ENCODE peak calls at places on chromosome 3, in four cellular contexts. G is brain microvascular endothelial cell, Z is astrocyte of the spinal cord, M is breast epithelium. C is an unnamed sample.

GRCh38 chr3:65635661-65636060 is 403.1 kb downstream of the MAGI1 start:
- DNase-seq in G (no peak), Z (no peak), M (no peak), C (no peak)

GRCh38 chr3:124420392-124420791 is 309.9 kb upstream of the UMPS start:
- DNase-seq in G (no peak), Z (no peak), M (no peak), C (no peak)

GRCh38 chr3:42851228-42851834 is 24.3 kb downstream of the CYP8B1 start:
- DNase-seq in G (no peak), Z (no peak), M (no peak), C (no peak)

GRCh38 chr3:184388936-184389230 is 9.0 kb downstream of the CHRD start:
- DNase-seq in G (no peak), Z (no peak), M (no peak), C (no peak)

GRCh38 chr3:71310595-71311319 is 272.8 kb downstream of the FOXP1 start:
- DNase-seq in G (peak), Z (peak), M (no peak), C (no peak)

GRCh38 chr3:61979645-61980430 is 393.5 kb downstream of the FEZF2 start:
- DNase-seq in G (no peak), Z (no peak), M (no peak), C (no peak)

GRCh38 chr3:176469694-176470205 is 727.5 kb downstream of the TBL1XR1 start:
- DNase-seq in G (peak), Z (peak), M (no peak), C (no peak)

GRCh38 chr3:140736863-140737460 is 59.1 kb downstream of the TRIM42 start:
- DNase-seq in G (peak), Z (peak), M (no peak), C (peak)

GRCh38 chr3:128736598-128736997 is 10.6 kb downstream of the RAB7A start:
- DNase-seq in G (no peak), Z (no peak), M (no peak), C (no peak)

GRCh38 chr3:10340476-10340875 is 19.6 kb upstream of the SEC13 start:
- DNase-seq in G (no peak), Z (no peak), M (no peak), C (no peak)

GRCh38 chr3:71784201-71784913 is 591 bp downstream of the PROK2 start:
- DNase-seq in G (no peak), Z (no peak), M (no peak), C (no peak)

GRCh38 chr3:101998256-101998926 is 149.1 kb downstream of the NFKBIZ start:
- DNase-seq in G (no peak), Z (peak), M (no peak), C (no peak)

GRCh38 chr3:110419571-110419970 is 652.0 kb upstream of the NECTIN3 start:
- DNase-seq in G (no peak), Z (peak), M (no peak), C (no peak)

GRCh38 chr3:190041333-190042041 is 79.2 kb downstream of the P3H2 start:
- DNase-seq in G (no peak), Z (no peak), M (no peak), C (peak)

GRCh38 chr3:186826316-186826977 is 16.1 kb upstream of the ADIPOQ start:
- DNase-seq in G (no peak), Z (no peak), M (no peak), C (peak)

GRCh38 chr3:120743556-120744195 is 1.1 kb downstream of the GTF2E1 start:
- DNase-seq in G (no peak), Z (no peak), M (no peak), C (no peak)

GRCh38 chr3:46495901-46496456 is 1.8 kb upstream of the RTP3 start:
- DNase-seq in G (peak), Z (peak), M (no peak), C (no peak)

GRCh38 chr3:63791974-63792373 is 27.1 kb upstream of the C3orf49 start:
- DNase-seq in G (peak), Z (peak), M (no peak), C (peak)

GRCh38 chr3:112582242-112582874 is 20.5 kb downstream of the SLC35A5 start:
- DNase-seq in G (peak), Z (peak), M (no peak), C (peak)

GRCh38 chr3:158532099-158532734 is 38.8 kb upstream of the MLF1 start:
- DNase-seq in G (peak), Z (peak), M (no peak), C (peak)

GRCh38 chr3:69770976-69771634 is 31.8 kb downstream of the MITF start:
- DNase-seq in G (no peak), Z (no peak), M (no peak), C (no peak)

GRCh38 chr3:78507196-78507984 is 1260.4 kb downstream of the ROBO1 start:
- DNase-seq in G (no peak), Z (no peak), M (no peak), C (no peak)

GRCh38 chr3:175413926-175414325 is 554.8 kb downstream of the NAALADL2 start:
- DNase-seq in G (no peak), Z (peak), M (no peak), C (no peak)

GRCh38 chr3:150761831-150762661 is 923 bp downstream of the SIAH2 start:
- DNase-seq in G (peak), Z (peak), M (no peak), C (peak)

GRCh38 chr3:173275740-173276139 is 121.8 kb upstream of the NLGN1 start:
- DNase-seq in G (no peak), Z (no peak), M (no peak), C (peak)
- TF ChIP-seq CTCF in G (no peak), Z (no peak), M (no peak), C (peak)

GRCh38 chr3:194485471-194485875 is 1.3 kb downstream of the ATP13A3 start:
- DNase-seq in G (no peak), Z (peak), M (no peak), C (no peak)

GRCh38 chr3:194483850-194484249 is 3.0 kb downstream of the ATP13A3 start:
- DNase-seq in G (no peak), Z (no peak), M (no peak), C (no peak)

GRCh38 chr3:194485876-194486539 is 794 bp downstream of the ATP13A3 start:
- DNase-seq in G (no peak), Z (no peak), M (no peak), C (peak)

GRCh38 chr3:194486540-194487288 is at the start of gene ATP13A3:
- DNase-seq in G (peak), Z (peak), M (peak), C (peak)

GRCh38 chr3:194484614-194485013 is 2.2 kb downstream of the ATP13A3 start:
- DNase-seq in G (no peak), Z (no peak), M (no peak), C (no peak)
- H3K4me3 ChIP-seq in G (no peak), Z (peak), M (no peak), C (no peak)

GRCh38 chr3:131856171-131856570 is 178.6 kb downstream of the CPNE4 start:
- DNase-seq in G (no peak), Z (no peak), M (no peak), C (no peak)
- TF ChIP-seq CTCF in G (no peak), Z (no peak), M (no peak), C (no peak)

GRCh38 chr3:148697311-148698189 is at the start of gene AGTR1:
- DNase-seq in G (peak), Z (peak), M (peak), C (no peak)

GRCh38 chr3:148694116-148694515 is 3.6 kb upstream of the AGTR1 start:
- DNase-seq in G (no peak), Z (no peak), M (no peak), C (no peak)

DNA sequence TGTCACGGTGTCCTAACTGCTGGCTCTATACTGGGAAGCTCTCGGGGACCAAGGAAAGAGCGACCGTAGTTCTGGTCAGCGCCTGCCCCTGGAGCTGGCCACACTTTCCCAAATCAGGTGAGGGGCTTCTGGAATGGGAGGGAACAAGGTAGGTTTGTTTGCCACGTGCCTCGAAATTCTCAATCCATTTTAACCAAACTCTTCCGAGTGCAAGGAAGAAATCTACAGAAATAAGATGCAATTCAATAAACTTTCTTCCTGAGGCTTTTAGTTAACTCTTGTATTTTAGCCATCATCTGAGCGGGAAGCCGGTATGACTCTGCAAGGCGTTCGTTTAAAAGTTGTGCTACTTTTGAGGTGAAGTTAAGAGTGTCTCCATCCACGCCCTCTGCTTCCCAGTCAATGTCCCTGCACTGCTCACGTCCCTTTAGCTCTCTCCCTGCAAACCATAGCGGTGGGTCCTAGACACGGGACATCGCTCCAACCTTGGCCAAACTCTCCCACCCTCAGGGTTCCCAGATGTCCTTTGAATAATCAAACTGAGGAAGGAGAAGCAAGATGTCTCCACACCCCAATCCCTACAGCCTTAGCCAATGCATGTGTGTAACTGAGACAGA is 595 bp downstream of the AGTR1 start:
- DNase-seq in G (no peak), Z (no peak), M (no peak), C (no peak)
- H3K4me3 ChIP-seq in G (peak), Z (peak), M (peak), C (no peak)

GRCh38 chr3:27730774-27731659 is 8.9 kb upstream of the EOMES start:
- DNase-seq in G (no peak), Z (no peak), M (no peak), C (no peak)

GRCh38 chr3:27729325-27729724 is 7.2 kb upstream of the EOMES start:
- DNase-seq in G (no peak), Z (no peak), M (no peak), C (no peak)

GRCh38 chr3:27729748-27730611 is 7.9 kb upstream of the EOMES start:
- DNase-seq in G (no peak), Z (no peak), M (no peak), C (no peak)

GRCh38 chr3:27726240-27726639 is 4.1 kb upstream of the EOMES start:
- DNase-seq in G (no peak), Z (no peak), M (no peak), C (no peak)

DNA sequence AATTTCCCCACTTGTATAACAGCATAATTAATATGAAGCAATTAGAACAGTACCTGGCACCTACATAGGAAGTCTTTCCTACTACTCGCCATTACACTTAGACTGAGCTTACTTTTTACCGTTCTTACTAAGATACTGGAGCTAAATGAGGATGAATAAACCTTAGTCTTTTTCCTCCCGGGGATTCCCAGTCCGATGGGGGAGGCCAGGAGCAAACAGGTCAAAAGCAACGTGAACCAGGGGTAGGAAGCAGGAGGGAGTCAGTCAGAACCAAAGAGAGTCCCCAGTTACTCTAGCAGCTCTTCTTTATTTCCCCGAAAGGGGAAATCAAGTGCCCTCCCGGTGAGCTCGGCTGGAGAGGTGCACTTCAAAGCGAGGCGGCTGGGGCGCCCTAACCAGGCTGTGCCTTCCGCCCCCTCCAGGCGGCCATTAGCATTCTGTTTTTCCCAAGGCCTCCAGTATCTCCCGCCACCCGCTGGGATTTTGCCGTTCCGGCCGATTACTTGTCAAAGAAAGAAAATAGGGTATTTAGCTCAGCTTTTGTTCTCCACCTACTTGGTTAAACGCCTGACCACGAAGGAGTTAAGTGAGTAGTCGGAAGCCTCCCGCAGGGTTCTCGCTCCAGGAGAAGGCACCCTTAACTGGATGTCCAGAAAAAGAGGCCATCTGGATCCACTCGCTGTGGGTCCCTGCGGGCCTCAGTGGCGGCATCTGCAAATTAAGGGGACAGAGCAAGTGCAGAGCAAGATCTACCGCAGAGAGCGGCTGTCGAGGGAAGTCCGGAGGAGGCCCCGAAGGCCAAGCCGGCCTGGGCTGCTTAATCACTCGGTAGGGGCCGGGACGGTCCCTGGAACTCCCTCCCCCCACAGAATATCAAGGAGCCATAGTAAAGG is 6.3 kb upstream of the EOMES start:
- DNase-seq in G (no peak), Z (no peak), M (no peak), C (no peak)
- TF ChIP-seq CTCF in G (peak), Z (peak), M (no peak), C (no peak)